ENCODE peak calls at places on chromosomes 3 and 15, in eight cellular contexts. I is ELR; X is SW 1271; U is HepG2; P is NCI-H1092 treated with DMSO at 0.1 percent for 48 hours; G is endodermal cell; W is aorta; M is stimulated activated CD8-positive, alpha-beta memory T cell treated with anti-CD3 and anti-CD28 coated beads, Interleukin-15, amount 100 ng/mL, for 24 hours. Z is an unnamed sample.

GRCh38 chr3:180117381-180118163 is 80.8 kb upstream of the PEX5L start:
- DNase-seq in I (no peak), X (no peak), U (no peak), P (no peak), G (no peak), W (no peak), M (no peak), Z (no peak)

GRCh38 chr3:51163051-51163450 is 222.0 kb upstream of the MANF start:
- DNase-seq in I (no peak), X (no peak), U (no peak), P (no peak), G (no peak), W (no peak), M (no peak), Z (no peak)

GRCh38 chr15:41899854-41900442 is 6.1 kb upstream of the SPTBN5 start:
- DNase-seq in I (no peak), X (no peak), U (no peak), P (no peak), G (no peak), W (no peak), M (no peak), Z (no peak)

GRCh38 chr3:129607391-129608068 is 1.1 kb upstream of the PLXND1 start:
- DNase-seq in I (no peak), X (no peak), U (no peak), P (no peak), G (peak), W (no peak), M (no peak), Z (no peak)

GRCh38 chr3:119631529-119631928 is 28.9 kb downstream of the POPDC2 start:
- DNase-seq in I (no peak), X (no peak), U (no peak), P (no peak), G (no peak), W (no peak), M (no peak), Z (no peak)

GRCh38 chr15:79812536-79812935 is 84.3 kb downstream of the MTHFS start:
- DNase-seq in I (no peak), X (no peak), U (no peak), P (no peak), G (no peak), W (no peak), M (no peak), Z (no peak)

GRCh38 chr3:184380210-184380626 is 364 bp downstream of the CHRD start:
- DNase-seq in I (peak), X (no peak), U (peak), P (no peak), G (peak), W (peak), M (no peak), Z (peak)

GRCh38 chr15:51104512-51104911 is 9.8 kb upstream of the TNFAIP8L3 start:
- DNase-seq in I (no peak), X (no peak), U (no peak), P (no peak), G (no peak), W (peak), M (no peak), Z (peak)

GRCh38 chr3:117512975-117513374 is 803.4 kb downstream of the TUSC7 start:
- DNase-seq in I (no peak), X (no peak), U (no peak), P (no peak), G (no peak), W (no peak), M (no peak), Z (no peak)

GRCh38 chr15:71295242-71296031 is 180.2 kb downstream of the THSD4 start:
- DNase-seq in I (peak), X (peak), U (peak), P (no peak), G (no peak), W (no peak), M (no peak), Z (no peak)

GRCh38 chr3:119318871-119319270 is 24.7 kb downstream of the ARHGAP31 start:
- DNase-seq in I (no peak), X (no peak), U (no peak), P (no peak), G (no peak), W (no peak), M (no peak), Z (no peak)

GRCh38 chr3:32595318-32595717 is 24.7 kb upstream of the DYNC1LI1 start:
- DNase-seq in I (no peak), X (no peak), U (no peak), P (no peak), G (no peak), W (no peak), M (no peak), Z (no peak)

GRCh38 chr15:36912311-36912712 is 188.0 kb downstream of the MEIS2 start:
- DNase-seq in I (no peak), X (no peak), U (no peak), P (no peak), G (no peak), W (no peak), M (no peak), Z (no peak)

GRCh38 chr3:195570344-195570743 is 13.4 kb downstream of the APOD start:
- DNase-seq in I (no peak), X (no peak), U (no peak), P (no peak), G (no peak), W (no peak), M (no peak), Z (no peak)

GRCh38 chr3:179806177-179806576 is 153.3 kb downstream of the USP13 start:
- DNase-seq in I (peak), X (no peak), U (no peak), P (no peak), G (no peak), W (no peak), M (no peak), Z (no peak)

GRCh38 chr15:78810003-78810376 is 1.3 kb downstream of the ADAMTS7 start:
- DNase-seq in I (no peak), X (no peak), U (no peak), P (no peak), G (no peak), W (no peak), M (no peak), Z (no peak)

GRCh38 chr15:48541659-48542334 is 103.7 kb downstream of the FBN1 start:
- DNase-seq in I (peak), X (no peak), U (no peak), P (no peak), G (no peak), W (no peak), M (no peak), Z (no peak)

GRCh38 chr15:64895285-64896065 is 16.2 kb upstream of the ANKDD1A start:
- DNase-seq in I (peak), X (no peak), U (no peak), P (no peak), G (peak), W (no peak), M (no peak), Z (peak)

GRCh38 chr15:99409097-99409473 is 156.7 kb upstream of the MEF2A start:
- DNase-seq in I (peak), X (no peak), U (peak), P (peak), G (peak), W (peak), M (no peak), Z (peak)

GRCh38 chr3:66149269-66149668 is 71.5 kb upstream of the SLC25A26 start:
- DNase-seq in I (no peak), X (no peak), U (no peak), P (no peak), G (no peak), W (no peak), M (no peak), Z (no peak)

GRCh38 chr3:120798346-120798745 is 55.8 kb downstream of the GTF2E1 start:
- DNase-seq in I (peak), X (no peak), U (no peak), P (no peak), G (no peak), W (no peak), M (no peak), Z (no peak)

GRCh38 chr3:128170866-128171516 is 17.7 kb downstream of the EEFSEC start:
- DNase-seq in I (peak), X (peak), U (peak), P (peak), G (peak), W (no peak), M (no peak), Z (no peak)

GRCh38 chr15:66646308-66646707 is 55.7 kb upstream of the SMAD6 start:
- DNase-seq in I (no peak), X (no peak), U (no peak), P (no peak), G (no peak), W (peak), M (no peak), Z (no peak)

GRCh38 chr3:21919383-21919782 is 168.4 kb upstream of the ZNF385D start:
- DNase-seq in I (no peak), X (no peak), U (no peak), P (no peak), G (no peak), W (no peak), M (no peak), Z (no peak)

GRCh38 chr3:13358051-13358450 is 62.1 kb downstream of the NUP210 start:
- DNase-seq in I (no peak), X (no peak), U (no peak), P (no peak), G (no peak), W (no peak), M (no peak), Z (no peak)

GRCh38 chr3:37338500-37338899 is 164.1 kb upstream of the LRRFIP2 start:
- DNase-seq in I (no peak), X (no peak), U (no peak), P (no peak), G (no peak), W (no peak), M (no peak), Z (no peak)

GRCh38 chr3:172622916-172623700 is 87.8 kb downstream of the NCEH1 start:
- DNase-seq in I (peak), X (no peak), U (no peak), P (no peak), G (peak), W (no peak), M (no peak), Z (no peak)

GRCh38 chr3:63960048-63960711 is 48.0 kb upstream of the SCAANT1 start:
- DNase-seq in I (peak), X (peak), U (no peak), P (no peak), G (no peak), W (peak), M (no peak), Z (no peak)

GRCh38 chr3:13378155-13378554 is 42.0 kb downstream of the NUP210 start:
- DNase-seq in I (peak), X (no peak), U (no peak), P (no peak), G (no peak), W (no peak), M (no peak), Z (no peak)

GRCh38 chr3:8837172-8837571 is 67.8 kb upstream of the OXTR start:
- DNase-seq in I (peak), X (no peak), U (no peak), P (no peak), G (peak), W (no peak), M (no peak), Z (no peak)

GRCh38 chr15:74315626-74316025 is 51.8 kb downstream of the CYP11A1 start:
- DNase-seq in I (no peak), X (no peak), U (no peak), P (no peak), G (no peak), W (no peak), M (no peak), Z (no peak)

GRCh38 chr3:18988619-18989229 is 159.6 kb upstream of the KCNH8 start:
- DNase-seq in I (peak), X (no peak), U (peak), P (peak), G (no peak), W (no peak), M (no peak), Z (no peak)

GRCh38 chr3:12300137-12300536 is 11.3 kb downstream of the PPARG start:
- DNase-seq in I (peak), X (no peak), U (no peak), P (no peak), G (no peak), W (no peak), M (no peak), Z (no peak)

GRCh38 chr3:89533320-89533719 is 425.9 kb downstream of the EPHA3 start:
- DNase-seq in I (no peak), X (no peak), U (no peak), P (no peak), G (no peak), W (no peak), M (no peak), Z (no peak)